ENCODE peak calls at places on chromosomes 11 and 22, in seven cellular contexts. M is HCT116, K is HL-60, Z is SK-N-SH, L is vagina, F is K562, W is breast epithelium. B is an unnamed sample.

GRCh38 chr11:118076754-118077281 is at the start of gene TMPRSS4:
- DNase-seq in L (no peak), W (no peak), K (no peak), F (no peak), M (peak), Z (no peak), B (no peak)

GRCh38 chr22:43921361-43921760 is 2.2 kb upstream of the PNPLA3 start:
- DNase-seq in L (no peak), Z (no peak), F (no peak), K (no peak), W (no peak), M (peak), B (no peak)

GRCh38 chr11:129215506-129216245 is 23.6 kb upstream of the ARHGAP32 start:
- DNase-seq in Z (no peak), L (no peak), K (no peak), M (no peak), F (no peak), W (no peak), B (no peak)

GRCh38 chr11:19244084-19244483 is 3.3 kb upstream of the E2F8 start:
- DNase-seq in K (peak), M (no peak), Z (no peak), W (no peak), L (no peak), F (no peak), B (no peak)

GRCh38 chr11:121455115-121455514 is 2.3 kb upstream of the SORL1-AS1 start:
- DNase-seq in W (no peak), M (no peak), Z (no peak), L (no peak), F (no peak), K (no peak), B (no peak)

GRCh38 chr11:59062602-59063529 is 23.2 kb upstream of the GLYATL1B start:
- DNase-seq in L (no peak), W (no peak), F (no peak), M (no peak), Z (peak), K (no peak), B (no peak)

GRCh38 chr22:37639070-37639760 is at the start of gene SH3BP1:
- DNase-seq in W (no peak), L (no peak), K (no peak), M (no peak), Z (peak), F (peak), B (no peak)

GRCh38 chr11:35725880-35726279 is 63.3 kb downstream of the TRIM44 start:
- DNase-seq in Z (no peak), M (peak), K (no peak), W (no peak), F (peak), L (no peak), B (no peak)

GRCh38 chr22:45051419-45051818 is 41.6 kb upstream of the PHF21B start:
- DNase-seq in F (no peak), K (no peak), Z (no peak), L (no peak), W (no peak), M (no peak), B (no peak)

GRCh38 chr11:26910192-26910591 is 83.7 kb upstream of the FIBIN start:
- DNase-seq in Z (no peak), W (no peak), K (no peak), F (no peak), M (no peak), L (no peak), B (no peak)

GRCh38 chr11:107316426-107316825 is 141.2 kb downstream of the CWF19L2 start:
- DNase-seq in M (no peak), W (no peak), K (no peak), L (no peak), Z (no peak), F (no peak), B (no peak)

GRCh38 chr11:34194576-34195335 is 89.3 kb downstream of the NAT10 start:
- DNase-seq in M (no peak), Z (peak), L (no peak), K (no peak), F (no peak), W (no peak), B (no peak)

GRCh38 chr11:64817476-64817875 is 7.1 kb upstream of the MEN1 start:
- DNase-seq in F (no peak), L (no peak), K (no peak), M (no peak), W (no peak), Z (no peak), B (no peak)

GRCh38 chr11:63764201-63764711 is 4.3 kb downstream of the ZFTA start:
- DNase-seq in F (no peak), K (no peak), Z (peak), M (no peak), L (no peak), W (no peak), B (no peak)

GRCh38 chr22:37284807-37285355 is 2.6 kb downstream of the CYTH4 start:
- DNase-seq in W (no peak), F (no peak), Z (no peak), K (peak), L (no peak), M (no peak), B (no peak)

GRCh38 chr11:76782526-76783293 is 446 bp upstream of the TSKU start:
- DNase-seq in W (peak), K (peak), F (peak), M (peak), L (no peak), Z (peak), B (peak)

GRCh38 chr11:69797156-69797555 is 22.0 kb upstream of the FGF4 start:
- DNase-seq in L (no peak), K (no peak), F (no peak), W (no peak), M (no peak), Z (no peak), B (no peak)

GRCh38 chr11:84250834-84251613 is 964.9 kb upstream of the CCDC90B start:
- DNase-seq in F (no peak), L (no peak), Z (no peak), M (no peak), K (no peak), W (no peak), B (no peak)

GRCh38 chr11:33779849-33780528 is 5.7 kb upstream of the FBXO3 start:
- DNase-seq in K (no peak), W (no peak), Z (no peak), M (no peak), F (no peak), L (no peak), B (no peak)

GRCh38 chr11:125295922-125296321 is 131.4 kb downstream of the PKNOX2 start:
- DNase-seq in Z (no peak), M (no peak), F (no peak), W (no peak), L (no peak), K (no peak), B (no peak)

GRCh38 chr11:132803436-132803835 is 728.9 kb downstream of the OPCML start:
- DNase-seq in F (no peak), L (no peak), Z (no peak), M (no peak), W (no peak), K (no peak), B (no peak)

GRCh38 chr11:111361874-111362273 is 17.2 kb downstream of the POU2AF1 start:
- DNase-seq in M (no peak), F (no peak), Z (no peak), K (no peak), W (no peak), L (peak), B (no peak)

GRCh38 chr11:127059286-127060200 is 59.0 kb upstream of the KIRREL3 start:
- DNase-seq in W (no peak), K (no peak), Z (no peak), L (no peak), F (no peak), M (no peak), B (no peak)

GRCh38 chr22:31138126-31138525 is 2.2 kb downstream of the PLA2G3 start:
- DNase-seq in K (no peak), F (no peak), M (no peak), Z (peak), L (no peak), W (no peak), B (no peak)

GRCh38 chr11:91396243-91397133 is 828.1 kb upstream of the FAT3 start:
- DNase-seq in W (no peak), F (no peak), M (no peak), Z (no peak), L (no peak), K (no peak), B (no peak)

GRCh38 chr11:75656044-75656726 is 12.7 kb downstream of the MAP6 start:
- DNase-seq in M (no peak), F (no peak), W (no peak), K (no peak), L (no peak), Z (no peak), B (no peak)

GRCh38 chr22:21942407-21942895 is 10.2 kb downstream of the PPM1F start:
- DNase-seq in K (peak), L (no peak), Z (no peak), W (peak), F (no peak), M (peak), B (peak)

GRCh38 chr11:78825531-78825930 is 250.9 kb upstream of the NARS2 start:
- DNase-seq in Z (no peak), M (no peak), W (no peak), F (no peak), L (no peak), K (no peak), B (no peak)

GRCh38 chr22:31345331-31346254 is 553 bp downstream of the PATZ1 start:
- DNase-seq in M (peak), L (no peak), W (peak), Z (peak), F (peak), K (peak), B (peak)

GRCh38 chr22:35981900-35982299 is 46.7 kb downstream of the RBFOX2 start:
- DNase-seq in Z (no peak), W (no peak), K (no peak), M (no peak), F (no peak), L (no peak), B (no peak)

GRCh38 chr11:39932996-39933395 is 1526.5 kb downstream of the LRRC4C start:
- DNase-seq in Z (no peak), W (no peak), L (no peak), M (no peak), F (no peak), K (no peak), B (no peak)

GRCh38 chr11:11989774-11990744 is 18.4 kb downstream of the DKK3 start:
- DNase-seq in Z (no peak), W (no peak), L (no peak), F (no peak), M (no peak), K (no peak), B (no peak)

GRCh38 chr22:46175631-46176030 is 25.3 kb downstream of the PPARA start:
- DNase-seq in K (no peak), F (no peak), M (no peak), L (no peak), W (no peak), Z (no peak), B (no peak)

GRCh38 chr22:30245181-30245984 is 1.2 kb downstream of the LIF start:
- DNase-seq in L (no peak), W (no peak), F (no peak), Z (no peak), M (no peak), K (no peak), B (no peak)

GRCh38 chr22:48796295-48797015 is 1031.2 kb downstream of the BRD1 start:
- DNase-seq in K (no peak), M (no peak), L (peak), F (no peak), Z (no peak), W (no peak), B (no peak)

DNA sequence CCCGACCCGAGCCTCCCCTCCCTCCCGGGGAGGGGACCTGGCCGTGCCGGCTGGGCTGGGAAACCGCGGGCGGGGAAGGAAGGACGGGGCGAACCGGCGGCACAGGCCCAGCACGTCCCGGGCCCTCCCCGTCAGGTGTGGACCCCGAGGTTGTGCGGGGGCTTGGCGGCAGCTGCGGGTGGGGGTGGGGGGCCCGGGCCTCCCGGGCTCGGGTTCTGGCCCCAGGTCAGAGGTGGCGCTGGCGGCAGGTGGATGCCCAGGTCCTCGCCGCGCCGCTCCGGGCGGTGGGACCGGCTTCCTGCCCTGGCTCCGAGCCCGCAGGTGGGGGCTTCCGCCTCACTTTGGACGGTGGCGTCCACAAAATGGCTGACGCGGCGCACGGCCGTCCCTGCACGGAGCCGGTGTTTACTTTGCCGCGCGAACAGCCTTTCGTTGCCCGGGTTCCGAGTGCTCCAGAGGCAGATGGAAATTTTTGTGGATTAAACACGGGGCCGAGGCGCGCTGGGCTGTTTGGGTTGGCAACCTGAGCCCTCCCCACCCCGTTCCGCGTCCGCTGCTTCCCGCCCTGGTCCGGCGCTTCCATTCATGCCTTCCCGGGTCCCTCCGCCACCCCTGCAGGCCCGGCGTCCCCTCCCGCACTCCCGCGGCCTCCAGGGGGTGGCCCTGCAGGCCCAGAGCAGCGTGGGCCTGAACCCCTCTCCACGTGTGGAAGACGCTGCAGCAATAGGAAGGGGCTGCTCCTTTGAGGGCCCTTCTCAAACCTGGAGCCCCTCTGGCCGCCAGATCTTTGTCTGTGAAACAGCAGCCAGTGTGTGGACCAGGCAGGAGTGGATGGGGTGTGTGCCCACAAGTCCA is 92.0 kb upstream of the KCNQ1OT1 start:
- DNase-seq in Z (no peak), M (no peak), W (peak), K (no peak), L (no peak), F (no peak), B (peak)
- TF ChIP-seq POLR2AphosphoS5 in Z (no peak), M (no peak), W (no peak), K (no peak), L (no peak), F (no peak), B (no peak)

GRCh38 chr11:116930586-116930985 is 93.2 kb upstream of the APOA1 start:
- DNase-seq in W (no peak), K (no peak), L (no peak), M (no peak), F (no peak), Z (no peak), B (no peak)
- H3K4me3 ChIP-seq in W (peak), K (no peak), L (no peak), M (no peak), F (no peak), Z (no peak), B (peak)

GRCh38 chr11:9750551-9750950 is 86.7 kb downstream of the SWAP70 start:
- DNase-seq in M (no peak), Z (no peak), K (no peak), F (no peak), W (no peak), L (no peak), B (no peak)

GRCh38 chr11:9745411-9746211 is 81.7 kb downstream of the SWAP70 start:
- DNase-seq in Z (no peak), W (no peak), K (no peak), L (no peak), M (no peak), F (no peak), B (no peak)

GRCh38 chr11:9747229-9747628 is 83.4 kb downstream of the SWAP70 start:
- DNase-seq in Z (no peak), F (no peak), K (no peak), M (no peak), W (no peak), L (no peak), B (no peak)

GRCh38 chr11:9747816-9748215 is 83.9 kb downstream of the SWAP70 start:
- DNase-seq in F (no peak), W (no peak), M (no peak), Z (no peak), K (no peak), L (no peak), B (no peak)

DNA sequence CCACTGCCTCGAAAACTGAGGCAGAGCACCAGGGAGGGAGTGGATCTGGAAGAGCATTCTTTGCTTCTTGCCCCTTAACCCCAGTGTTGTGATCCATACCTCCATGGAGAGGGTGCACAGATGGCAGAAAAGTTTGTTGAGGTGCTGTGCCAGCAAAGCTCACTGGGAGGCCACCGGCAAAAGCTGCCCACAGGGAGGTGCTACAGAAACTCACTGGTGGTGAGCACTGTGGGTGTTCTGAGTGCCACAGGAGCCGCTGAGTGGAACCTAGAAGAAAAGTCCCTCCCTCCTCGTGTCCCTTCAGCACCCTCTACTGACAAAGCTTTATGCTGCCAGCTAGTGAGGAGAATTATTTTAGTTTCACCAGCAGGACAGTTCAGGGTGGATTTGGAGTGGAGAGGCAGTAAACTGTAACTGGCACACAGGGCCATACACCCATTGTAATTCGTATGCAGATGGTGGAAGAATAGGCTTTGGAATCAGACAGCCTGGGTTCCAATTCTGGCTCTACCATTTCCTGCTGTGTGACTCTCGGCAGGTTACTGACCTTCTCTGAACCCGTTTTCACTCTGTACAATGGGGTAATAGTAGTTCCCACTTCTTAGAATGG is 84.6 kb downstream of the SWAP70 start:
- DNase-seq in Z (peak), K (peak), W (no peak), F (peak), M (peak), L (no peak), B (no peak)
- TF ChIP-seq CTCF in Z (peak), K (peak), W (peak), F (peak), M (peak), L (no peak), B (peak)

DNA sequence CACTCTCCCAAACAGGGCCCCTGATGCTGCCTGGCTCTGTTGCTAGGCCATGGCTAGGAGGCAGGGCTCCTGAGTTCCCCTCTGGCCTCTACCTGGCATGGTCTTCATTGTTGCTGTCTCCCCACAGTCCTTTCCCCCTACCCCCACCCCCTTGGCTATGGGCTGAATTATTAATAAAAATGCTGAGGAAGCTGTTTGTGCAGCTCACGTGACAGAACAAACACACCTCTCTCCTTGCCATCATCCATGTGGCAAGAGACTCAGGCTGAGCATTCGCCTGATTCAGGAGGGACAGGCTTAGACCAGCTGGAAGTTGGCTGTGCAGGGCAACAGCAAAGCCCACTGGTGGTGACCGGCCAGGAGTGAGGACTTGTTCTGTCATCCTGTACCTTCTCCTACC is 4.2 kb upstream of the SYT7 start:
- DNase-seq in F (no peak), Z (no peak), M (no peak), L (no peak), K (no peak), W (no peak), B (no peak)
- TF ChIP-seq POLR2AphosphoS5 in F (no peak), Z (no peak), M (no peak), L (no peak), K (no peak), W (no peak), B (no peak)

GRCh38 chr11:134691474-134691873 is 279.4 kb upstream of the B3GAT1 start:
- DNase-seq in M (no peak), F (no peak), Z (no peak), L (no peak), K (no peak), W (no peak), B (no peak)
- H3K4me3 ChIP-seq in M (no peak), F (no peak), Z (no peak), L (no peak), K (no peak), W (no peak), B (no peak)

GRCh38 chr11:57639321-57640067 is 10.2 kb downstream of the YPEL4 start:
- DNase-seq in M (no peak), Z (peak), K (no peak), L (no peak), F (no peak), W (no peak), B (no peak)
- TF ChIP-seq CTCF in M (no peak), Z (no peak), K (no peak), L (no peak), F (peak), W (no peak), B (no peak)

GRCh38 chr11:72583177-72583553 is 91.1 kb downstream of the PDE2A start:
- DNase-seq in Z (no peak), M (no peak), W (no peak), K (no peak), L (no peak), F (no peak), B (no peak)

GRCh38 chr11:72585762-72586590 is 88.2 kb downstream of the PDE2A start:
- DNase-seq in Z (peak), M (peak), W (no peak), L (no peak), K (peak), F (peak), B (no peak)

GRCh38 chr11:72583616-72584292 is 90.5 kb downstream of the PDE2A start:
- DNase-seq in F (no peak), K (no peak), W (no peak), M (no peak), Z (no peak), L (no peak), B (no peak)

GRCh38 chr11:72584933-72585597 is 89.2 kb downstream of the PDE2A start:
- DNase-seq in Z (no peak), M (no peak), W (no peak), L (no peak), F (no peak), K (no peak), B (peak)

DNA sequence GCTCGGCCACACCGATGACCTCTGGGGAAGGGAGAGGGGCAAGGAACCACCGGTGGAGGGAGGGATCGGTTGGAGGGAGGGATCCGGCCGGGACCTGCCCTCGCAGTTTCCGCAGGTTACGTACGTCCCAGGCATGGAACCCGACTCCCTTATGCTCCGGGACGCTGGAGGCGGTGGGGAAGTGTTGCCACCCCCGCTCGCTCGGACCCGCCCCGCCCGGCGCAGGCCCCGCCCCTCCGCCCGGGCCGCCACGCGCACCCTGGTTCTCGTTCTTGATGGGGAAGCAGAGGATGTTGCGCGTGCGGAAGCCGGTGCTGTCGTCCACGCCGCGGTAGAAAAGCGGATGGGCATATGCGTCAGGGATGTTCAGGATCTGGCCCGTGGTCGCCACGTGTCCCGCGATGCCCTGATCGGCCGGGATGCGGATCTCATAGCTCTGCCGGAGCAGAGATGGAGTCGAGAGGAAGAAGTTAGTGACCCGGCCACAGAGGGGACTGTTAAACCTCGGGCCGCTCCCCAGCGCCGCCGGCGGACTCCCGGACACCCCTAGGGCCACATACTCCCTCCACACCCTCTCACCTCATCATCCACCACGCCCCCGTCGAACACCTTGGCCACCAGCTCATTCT is 89.8 kb downstream of the PDE2A start:
- DNase-seq in Z (no peak), M (no peak), K (peak), L (no peak), F (no peak), W (no peak), B (peak)
- TF ChIP-seq POLR2AphosphoS5 in Z (no peak), M (no peak), K (no peak), L (no peak), F (no peak), W (no peak), B (no peak)